ENCODE peak calls at places on chromosomes 11 and 22, in seven cellular contexts. Z, S, Q, C, J, W and Y are unnamed samples.
A peak's percentile ranks its signal among the peaks of the same experiment; 100 is the strongest.

GRCh38 chr11:132496341-132496740 is 1036.0 kb downstream of the OPCML start:
- DNase-seq in Z (no peak), S (no peak), Q (no peak), C (no peak), J (no peak), W (no peak), Y (peak; percentile 35)

GRCh38 chr11:107844041-107844440 is 14.5 kb downstream of the SLC35F2 start:
- DNase-seq in Z (no peak), S (no peak), Q (no peak), C (no peak), J (no peak), W (peak; percentile 8), Y (no peak)

GRCh38 chr11:28461338-28461737 is 353.1 kb downstream of the METTL15 start:
- DNase-seq in Z (no peak), S (no peak), Q (no peak), C (no peak), J (no peak), W (peak; percentile 29), Y (peak; percentile 73)

GRCh38 chr11:68146704-68147474 is 25.7 kb upstream of the CHKA start:
- DNase-seq in Z (peak; percentile 88), S (no peak), Q (no peak), C (peak; percentile 86), J (peak; percentile 93), W (peak; percentile 31), Y (peak; percentile 61)

GRCh38 chr11:117950320-117950719 is 21.1 kb upstream of the TMPRSS13 start:
- DNase-seq in Z (peak; percentile 62), S (no peak), Q (no peak), C (peak; percentile 27), J (peak; percentile 24), W (no peak), Y (no peak)

GRCh38 chr22:40764743-40765441 is 54.3 kb downstream of the SLC25A17 start:
- DNase-seq in Z (no peak), S (no peak), Q (no peak), C (no peak), J (no peak), W (peak; percentile 59), Y (peak; percentile 8)

GRCh38 chr11:111177037-111177988 is 68.2 kb upstream of the POU2AF2 start:
- DNase-seq in Z (no peak), S (no peak), Q (no peak), C (no peak), J (no peak), W (no peak), Y (no peak)

GRCh38 chr22:50010676-50011446 is 1.7 kb downstream of the IL17REL start:
- DNase-seq in Z (no peak), S (peak; percentile 58), Q (no peak), C (no peak), J (no peak), W (no peak), Y (no peak)

GRCh38 chr11:29282088-29282487 is 734.7 kb downstream of the KCNA4 start:
- DNase-seq in Z (no peak), S (no peak), Q (no peak), C (no peak), J (no peak), W (peak; percentile 81), Y (peak; percentile 97)

GRCh38 chr11:3205261-3206127 is 13.1 kb downstream of the MRGPRG start:
- DNase-seq in Z (no peak), S (no peak), Q (no peak), C (no peak), J (no peak), W (no peak), Y (no peak)

GRCh38 chr11:47913569-47914244 is 65.6 kb upstream of the NUP160 start:
- DNase-seq in Z (no peak), S (no peak), Q (no peak), C (no peak), J (no peak), W (no peak), Y (no peak)

GRCh38 chr22:26702906-26703830 is 45.8 kb downstream of the MIAT start:
- DNase-seq in Z (no peak), S (no peak), Q (no peak), C (no peak), J (no peak), W (peak; percentile 36), Y (peak; percentile 63)

GRCh38 chr11:92702037-92702436 is 267.4 kb upstream of the MTNR1B start:
- DNase-seq in Z (no peak), S (no peak), Q (no peak), C (no peak), J (no peak), W (no peak), Y (peak; percentile 17)

GRCh38 chr11:17649696-17650600 is 69.4 kb upstream of the MYOD1 start:
- DNase-seq in Z (no peak), S (no peak), Q (no peak), C (no peak), J (no peak), W (peak; percentile 4), Y (no peak)

GRCh38 chr22:37381489-37381888 is 45.8 kb downstream of the ELFN2 start:
- DNase-seq in Z (no peak), S (no peak), Q (no peak), C (no peak), J (no peak), W (no peak), Y (no peak)

GRCh38 chr22:31951201-31952093 is 7.1 kb downstream of the YWHAH start:
- DNase-seq in Z (no peak), S (no peak), Q (no peak), C (no peak), J (no peak), W (no peak), Y (no peak)

GRCh38 chr11:115974703-115975102 is 470.5 kb upstream of the CADM1 start:
- DNase-seq in Z (no peak), S (no peak), Q (no peak), C (no peak), J (no peak), W (no peak), Y (no peak)

GRCh38 chr22:19637405-19638281 is 76.7 kb upstream of the SEPTIN5 start:
- DNase-seq in Z (no peak), S (peak; percentile 37), Q (no peak), C (no peak), J (no peak), W (no peak), Y (no peak)

GRCh38 chr22:19634206-19634536 is 80.1 kb upstream of the SEPTIN5 start:
- DNase-seq in Z (no peak), S (peak; percentile 40), Q (no peak), C (no peak), J (no peak), W (no peak), Y (no peak)

GRCh38 chr22:19636696-19637355 is 77.5 kb upstream of the SEPTIN5 start:
- DNase-seq in Z (no peak), S (peak; percentile 48), Q (no peak), C (no peak), J (no peak), W (no peak), Y (no peak)

GRCh38 chr22:19634576-19634975 is 79.7 kb upstream of the SEPTIN5 start:
- DNase-seq in Z (no peak), S (peak; percentile 10), Q (no peak), C (no peak), J (no peak), W (no peak), Y (no peak)

DNA sequence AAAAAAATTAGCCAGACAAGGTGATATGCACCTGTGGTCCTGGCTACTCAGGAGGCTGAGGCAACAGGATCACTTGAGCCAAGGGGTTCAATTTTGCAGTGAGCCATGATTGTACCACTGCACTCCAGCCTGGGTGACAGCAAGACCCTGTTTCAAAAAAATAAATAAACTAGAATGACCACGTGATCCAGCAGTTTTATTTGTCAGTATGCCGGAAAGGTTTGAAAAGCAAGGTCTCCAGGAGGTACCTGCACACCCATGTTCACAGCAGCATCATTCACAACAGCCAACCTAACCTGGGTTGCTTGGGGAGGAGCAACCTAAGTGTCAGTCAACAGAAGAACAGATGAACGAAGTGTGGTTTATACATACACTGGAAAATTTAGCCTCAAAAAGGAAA is 78.7 kb upstream of the SEPTIN5 start:
- DNase-seq in Z (no peak), S (peak; percentile 7), Q (no peak), C (no peak), J (no peak), W (no peak), Y (no peak)
- TF ChIP-seq CTCF in Z (no peak), S (no peak), Q (no peak), C (no peak), J (no peak), W (no peak), Y (no peak)

GRCh38 chr11:82229346-82229745 is 504.3 kb downstream of the FAM181B start:
- DNase-seq in Z (peak; percentile 38), S (no peak), Q (no peak), C (peak; percentile 53), J (no peak), W (peak; percentile 2), Y (peak; percentile 10)
- H3K4me3 ChIP-seq in Z (no peak overlapping the region), S (no peak overlapping the region), Q (no peak overlapping the region), C (no peak overlapping the region), J (no peak overlapping the region), W (no peak overlapping the region), Y (no peak overlapping the region)

DNA sequence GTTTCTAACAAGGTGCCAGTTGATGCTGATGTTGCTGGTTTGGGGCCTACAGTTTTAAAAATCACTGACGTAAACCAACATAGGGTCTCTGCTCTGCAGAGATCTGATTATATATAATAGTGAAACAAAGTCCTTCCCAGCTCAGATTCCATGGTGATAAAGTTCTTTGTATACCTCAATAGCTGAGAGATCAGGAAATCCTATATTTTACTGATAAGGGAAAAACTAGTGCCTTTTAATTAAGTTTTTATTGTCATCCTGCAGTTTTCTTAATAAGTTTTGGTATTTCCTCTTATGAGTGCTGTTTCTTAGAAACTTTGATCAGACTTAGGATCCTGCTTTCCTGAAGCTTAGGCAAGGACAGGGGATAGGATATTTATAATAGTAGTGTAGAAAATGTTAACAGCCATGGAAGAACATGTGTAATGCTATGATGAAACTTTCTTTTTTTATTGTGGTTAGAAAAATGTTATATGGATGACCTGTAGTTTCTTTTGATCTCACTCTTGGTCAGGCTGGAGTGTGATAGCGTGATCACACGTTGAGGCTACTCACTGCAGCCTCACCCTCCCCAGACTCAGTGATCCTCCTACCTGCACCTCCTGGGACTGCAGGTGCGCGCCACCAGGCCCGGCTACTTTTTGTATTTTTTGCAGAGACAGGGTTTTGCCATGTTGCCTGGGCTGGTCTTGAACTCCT is 14.1 kb downstream of the CAPRIN1 start:
- DNase-seq in Z (peak; percentile 36), S (no peak), Q (no peak), C (no peak), J (no peak), W (peak; percentile 28), Y (peak; percentile 33)
- TF ChIP-seq CTCF in Z (no peak), S (no peak), Q (no peak), C (no peak), J (no peak), W (no peak), Y (no peak)

DNA sequence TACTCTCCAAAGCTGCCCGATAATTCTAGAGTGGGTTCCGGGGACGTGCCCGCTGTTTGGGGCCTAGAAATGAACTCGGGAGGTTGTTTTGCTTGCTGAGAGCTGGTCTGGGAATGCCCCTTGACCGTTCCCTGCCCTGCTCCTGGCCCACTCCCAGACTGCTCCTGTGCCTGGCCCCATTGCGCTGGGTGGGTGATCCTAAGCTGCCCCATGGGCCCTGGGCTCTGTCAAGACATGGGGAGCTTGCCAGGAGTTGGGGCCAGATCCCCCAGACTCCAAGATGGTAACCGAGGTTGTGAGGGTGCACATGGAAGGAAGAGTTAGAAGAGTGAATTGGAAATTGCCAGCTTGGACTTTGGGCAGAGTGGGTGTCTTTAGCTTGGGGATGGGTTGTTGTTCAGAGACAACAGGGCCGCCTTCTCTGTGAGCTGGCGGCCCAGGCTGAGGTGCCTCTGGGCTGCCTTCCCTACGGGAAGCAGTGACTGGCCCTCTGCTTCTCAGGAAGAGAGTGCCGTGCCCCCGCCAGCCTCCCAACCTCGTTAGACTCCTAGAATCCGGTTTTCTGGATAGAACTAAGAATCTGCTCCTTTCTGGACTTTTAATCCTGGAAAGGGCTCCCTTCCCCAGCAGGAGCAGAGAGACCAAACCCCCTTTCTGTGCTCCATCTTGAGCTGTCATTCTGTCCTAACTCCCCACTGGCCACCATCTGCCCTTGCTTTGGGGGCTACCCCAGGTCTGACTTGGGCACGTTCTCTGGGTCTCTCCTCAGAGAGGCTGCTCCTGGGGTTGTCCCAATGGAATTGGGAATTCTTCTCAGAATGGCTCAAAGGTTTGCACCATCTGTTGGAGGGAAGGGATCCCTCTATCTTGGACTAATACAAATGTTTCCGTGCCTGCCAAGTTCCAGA is 1.8 kb downstream of the ST3GAL4 start:
- DNase-seq in Z (no peak), S (peak; percentile 64), Q (no peak), C (no peak), J (no peak), W (no peak), Y (no peak)
- H3K4me3 ChIP-seq in Z (no peak overlapping the region), S (peak overlapping the region; percentile 67), Q (peak overlapping the region; percentile 59), C (no peak overlapping the region), J (no peak overlapping the region), W (peak overlapping the region; percentile 79), Y (peak overlapping the region; percentile 87)